ENCODE peak calls at places on chromosomes 7 and 10, in eight cellular contexts. Y is K562, W is psoas muscle, B is transverse colon, L is uterus, Q is spleen, S is sigmoid colon, K is colonic mucosa. O is an unnamed sample.

GRCh38 chr10:15305161-15305560 is 65.9 kb downstream of the FAM171A1 start:
- DNase-seq in Y (no peak), W (no peak), B (no peak), L (no peak), Q (no peak), S (no peak), K (no peak), O (no peak)

GRCh38 chr10:111076682-111077661 is at the start of gene ADRA2A:
- DNase-seq in Y (no peak), W (no peak), B (peak; percentile 44), L (peak; percentile 37), Q (no peak), S (no peak), K (peak; percentile 74), O (no peak)

GRCh38 chr7:128017880-128018845 is 13.1 kb downstream of the LRRC4 start:
- DNase-seq in Y (no peak), W (no peak), B (no peak), L (no peak), Q (no peak), S (no peak), K (no peak), O (no peak)

GRCh38 chr10:48336978-48337599 is 30.6 kb downstream of the MAPK8 start:
- DNase-seq in Y (no peak), W (no peak), B (no peak), L (no peak), Q (no peak), S (no peak), K (no peak), O (no peak)

GRCh38 chr7:55508301-55509011 is 63.8 kb downstream of the VOPP1 start:
- DNase-seq in Y (no peak), W (no peak), B (no peak), L (no peak), Q (no peak), S (no peak), K (no peak), O (no peak)

GRCh38 chr10:102643346-102644065 is 773 bp upstream of the TRIM8 start:
- DNase-seq in Y (peak; percentile 72), W (peak; percentile 87), B (peak; percentile 67), L (peak; percentile 69), Q (peak; percentile 89), S (peak; percentile 89), K (peak; percentile 63), O (peak; percentile 48)

GRCh38 chr10:25174461-25175230 is at the start of gene GPR158:
- DNase-seq in Y (peak; percentile 84), W (peak; percentile 81), B (peak; percentile 86), L (peak; percentile 55), Q (peak; percentile 76), S (peak; percentile 92), K (peak; percentile 91), O (peak; percentile 43)

GRCh38 chr10:93445097-93445960 is 36.8 kb downstream of the MYOF start:
- DNase-seq in Y (no peak), W (peak; percentile 90), B (peak; percentile 89), L (peak; percentile 91), Q (no peak), S (peak; percentile 97), K (peak; percentile 95), O (peak; percentile 90)

GRCh38 chr7:97078023-97078988 is 39.2 kb upstream of the SDHAF3 start:
- DNase-seq in Y (no peak), W (no peak), B (no peak), L (no peak), Q (no peak), S (no peak), K (no peak), O (no peak)

GRCh38 chr7:103995554-103995953 is 6.1 kb upstream of the RELN start:
- DNase-seq in Y (no peak), W (no peak), B (no peak), L (no peak), Q (no peak), S (no peak), K (no peak), O (no peak)

GRCh38 chr7:4549681-4550080 is 132.4 kb upstream of the FOXK1 start:
- DNase-seq in Y (no peak), W (peak; percentile 71), B (no peak), L (no peak), Q (no peak), S (no peak), K (no peak), O (no peak)

GRCh38 chr10:129883637-129884389 is 80.3 kb downstream of the EBF3 start:
- DNase-seq in Y (no peak), W (no peak), B (no peak), L (no peak), Q (no peak), S (no peak), K (no peak), O (no peak)

GRCh38 chr7:4552985-4553384 is 129.1 kb upstream of the FOXK1 start:
- DNase-seq in Y (no peak), W (no peak), B (no peak), L (no peak), Q (no peak), S (no peak), K (no peak), O (no peak)

GRCh38 chr7:94418851-94419250 is 24.2 kb downstream of the COL1A2 start:
- DNase-seq in Y (no peak), W (no peak), B (no peak), L (no peak), Q (no peak), S (no peak), K (no peak), O (no peak)

GRCh38 chr7:2586326-2587020 is 27.7 kb downstream of the IQCE start:
- DNase-seq in Y (no peak), W (no peak), B (no peak), L (no peak), Q (no peak), S (no peak), K (no peak), O (no peak)

GRCh38 chr7:2587713-2588112 is 28.9 kb downstream of the IQCE start:
- DNase-seq in Y (no peak), W (no peak), B (no peak), L (no peak), Q (no peak), S (no peak), K (no peak), O (no peak)

GRCh38 chr7:2592375-2592865 is 33.6 kb downstream of the IQCE start:
- DNase-seq in Y (no peak), W (no peak), B (no peak), L (no peak), Q (no peak), S (no peak), K (no peak), O (no peak)

GRCh38 chr7:2587134-2587533 is 28.4 kb downstream of the IQCE start:
- DNase-seq in Y (no peak), W (no peak), B (no peak), L (no peak), Q (no peak), S (no peak), K (no peak), O (no peak)

DNA sequence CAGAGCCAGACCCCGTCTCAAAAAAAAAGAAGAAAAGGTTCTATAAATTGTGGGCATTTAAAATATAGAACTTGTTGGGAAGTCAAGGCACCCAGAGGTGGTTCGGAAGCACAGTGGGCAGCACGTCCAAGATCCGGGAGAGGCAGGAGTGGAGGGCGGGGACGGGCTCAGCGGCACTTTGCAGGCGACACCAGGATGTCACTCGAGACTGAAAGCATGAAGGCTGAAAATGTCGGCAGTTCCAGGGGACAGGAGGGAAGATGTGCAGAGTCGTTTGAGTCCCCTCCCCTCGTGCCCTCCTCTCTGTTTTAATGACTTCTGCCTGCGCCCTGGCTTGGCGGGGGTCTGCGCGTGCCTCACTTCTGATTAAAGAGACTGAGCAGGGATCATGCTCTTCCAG is 30.6 kb downstream of the IQCE start:
- DNase-seq in Y (no peak), W (no peak), B (no peak), L (no peak), Q (no peak), S (no peak), K (no peak), O (no peak)
- H3K36me3 ChIP-seq in Y (peaks cover 17% of the 10 kb centered on the region), W (peaks cover 62% of the 10 kb centered on the region), B (peaks cover 32% of the 10 kb centered on the region), L (no peaks in the 10 kb centered on the region), Q (no peaks in the 10 kb centered on the region), S (peaks cover 47% of the 10 kb centered on the region), K (no peaks in the 10 kb centered on the region), O (peaks cover 99% of the 10 kb centered on the region)

GRCh38 chr7:92737706-92738105 is 98.7 kb downstream of the CDK6 start:
- DNase-seq in Y (no peak), W (no peak), B (no peak), L (no peak), Q (no peak), S (no peak), K (no peak), O (no peak)
- H3K4me1 ChIP-seq in Y (no peaks in the 10 kb centered on the region), W (no peaks in the 10 kb centered on the region), B (peaks cover 11% of the 10 kb centered on the region), L (no peaks in the 10 kb centered on the region), Q (no peaks in the 10 kb centered on the region), S (peaks cover 25% of the 10 kb centered on the region), K (no peaks in the 10 kb centered on the region), O (no peaks in the 10 kb centered on the region)

GRCh38 chr7:27235387-27236052 is 7.1 kb upstream of the EVX1 start:
- DNase-seq in Y (peak; percentile 32), W (peak; percentile 79), B (peak; percentile 77), L (peak; percentile 46), Q (no peak), S (peak; percentile 74), K (peak; percentile 75), O (no peak)
- H3K4me3 ChIP-seq in Y (no peak overlapping the region), W (peak overlapping the region; percentile 62), B (peak overlapping the region; percentile 42), L (peak overlapping the region; percentile 35), Q (peak overlapping the region; percentile 27), S (peak overlapping the region; percentile 27), K (peak overlapping the region; percentile 41), O (peak overlapping the region; percentile 21)

GRCh38 chr10:99920486-99920885 is 89.3 kb downstream of the DNMBP start:
- DNase-seq in Y (no peak), W (no peak), B (peak; percentile 59), L (no peak), Q (no peak), S (no peak), K (peak; percentile 82), O (no peak)
- H3K36me3 ChIP-seq in Y (no peaks in the 10 kb centered on the region), W (no peaks in the 10 kb centered on the region), B (no peaks in the 10 kb centered on the region), L (no peaks in the 10 kb centered on the region), Q (no peaks in the 10 kb centered on the region), S (no peaks in the 10 kb centered on the region), K (no peaks in the 10 kb centered on the region), O (no peaks in the 10 kb centered on the region)

GRCh38 chr7:148959726-148960125 is 68.6 kb downstream of the PDIA4 start:
- DNase-seq in Y (no peak), W (no peak), B (no peak), L (no peak), Q (no peak), S (no peak), K (no peak), O (no peak)

GRCh38 chr7:148964510-148965267 is 63.6 kb downstream of the PDIA4 start:
- DNase-seq in Y (peak; percentile 63), W (no peak), B (no peak), L (no peak), Q (no peak), S (no peak), K (no peak), O (no peak)

GRCh38 chr7:148963583-148964509 is 64.5 kb downstream of the PDIA4 start:
- DNase-seq in Y (peak; percentile 33), W (no peak), B (peak; percentile 37), L (no peak), Q (no peak), S (no peak), K (peak; percentile 47), O (no peak)

GRCh38 chr7:148962515-148962822 is 65.8 kb downstream of the PDIA4 start:
- DNase-seq in Y (no peak), W (no peak), B (no peak), L (no peak), Q (no peak), S (no peak), K (no peak), O (no peak)

GRCh38 chr7:148962823-148963582 is 65.3 kb downstream of the PDIA4 start:
- DNase-seq in Y (peak; percentile 86), W (peak; percentile 81), B (peak; percentile 73), L (peak; percentile 70), Q (peak; percentile 83), S (peak; percentile 82), K (peak; percentile 68), O (peak; percentile 24)
- H3K4me1 ChIP-seq in Y (peaks cover 32% of the 10 kb centered on the region), W (peaks cover 4% of the 10 kb centered on the region), B (peaks cover 23% of the 10 kb centered on the region), L (no peaks in the 10 kb centered on the region), Q (peaks cover 6% of the 10 kb centered on the region), S (peaks cover 18% of the 10 kb centered on the region), K (no peaks in the 10 kb centered on the region), O (no peaks in the 10 kb centered on the region)

O was measured in tibial nerve.